ENCODE peak calls at places on chromosomes 3 and 15, in four cellular contexts. J is hippocampal formation; K is stimulated activated CD4-positive, alpha-beta T cell treated with anti-CD3 and anti-CD28 coated beads, TNF-alpha, amount 100 ng/mL, for 4 hours; O is GM12865. G is an unnamed sample.

GRCh38 chr15:79918278-79918677 is 21.5 kb upstream of the MTHFS start:
- DNase-seq in J (no peak), K (no peak), O (no peak), G (no peak)

GRCh38 chr3:186870421-186871201 is 28.1 kb downstream of the ADIPOQ start:
- DNase-seq in J (no peak), K (no peak), O (no peak), G (no peak)

GRCh38 chr3:12353796-12354505 is 65.1 kb downstream of the PPARG start:
- DNase-seq in J (no peak), K (no peak), O (no peak), G (no peak)

GRCh38 chr3:65995030-65995429 is 43.7 kb downstream of the MAGI1 start:
- DNase-seq in J (no peak), K (no peak), O (no peak), G (peak)

GRCh38 chr15:42650208-42651066 is 75.0 kb downstream of the STARD9 start:
- DNase-seq in J (peak), K (peak), O (peak), G (peak)

GRCh38 chr3:35944915-35945710 is 305.8 kb downstream of the ARPP21 start:
- DNase-seq in J (no peak), K (no peak), O (no peak), G (no peak)

GRCh38 chr15:80567721-80568157 is 127.4 kb upstream of the ABHD17C start:
- DNase-seq in J (peak), K (no peak), O (peak), G (peak)

GRCh38 chr15:48076454-48076853 is 44.3 kb upstream of the SLC24A5 start:
- DNase-seq in J (no peak), K (no peak), O (no peak), G (peak)

GRCh38 chr3:117059054-117059989 is 349.7 kb downstream of the TUSC7 start:
- DNase-seq in J (peak), K (no peak), O (peak), G (peak)

GRCh38 chr3:90092994-90093393 is 985.6 kb downstream of the EPHA3 start:
- DNase-seq in J (peak), K (no peak), O (peak), G (no peak)